ENCODE peak calls at places on chromosomes 5 and 9, in four cellular contexts. One of them, this sample, is unnamed.

GRCh38 chr5:62727184-62727583 is 148.6 kb downstream of the LRRC70 start:
- DNase-seq in fibroblast of lung: no peak
- DNase-seq in A549: no peak
- DNase-seq in AG04450: no peak
- DNase-seq in this sample: no peak

GRCh38 chr5:73901455-73901854 is 275.5 kb downstream of the ARHGEF28 start:
- DNase-seq in AG04450: no peak
- DNase-seq in fibroblast of lung: no peak
- DNase-seq in A549: peak; percentile 21
- DNase-seq in this sample: no peak

GRCh38 chr5:176712546-176713297 is 65.4 kb downstream of the TSPAN17 start:
- DNase-seq in AG04450: no peak
- DNase-seq in fibroblast of lung: no peak
- DNase-seq in A549: no peak
- DNase-seq in this sample: no peak

GRCh38 chr9:38166501-38166900 is 97.5 kb upstream of the SHB start:
- DNase-seq in A549: no peak
- DNase-seq in fibroblast of lung: no peak
- DNase-seq in AG04450: no peak
- DNase-seq in this sample: no peak

GRCh38 chr5:107254902-107255234 is 415.9 kb downstream of the EFNA5 start:
- DNase-seq in fibroblast of lung: no peak
- DNase-seq in AG04450: no peak
- DNase-seq in A549: no peak
- DNase-seq in this sample: no peak

GRCh38 chr9:133869674-133870419 is 122.3 kb downstream of the VAV2 start:
- DNase-seq in AG04450: no peak
- DNase-seq in A549: no peak
- DNase-seq in fibroblast of lung: peak; percentile 58
- DNase-seq in this sample: no peak

GRCh38 chr5:447501-447900 is 4.5 kb downstream of the EXOC3 start:
- DNase-seq in A549: no peak
- DNase-seq in fibroblast of lung: no peak
- DNase-seq in AG04450: no peak
- DNase-seq in this sample: no peak

GRCh38 chr9:123069010-123069481 is 35.6 kb downstream of the GPR21 start:
- DNase-seq in A549: no peak
- DNase-seq in fibroblast of lung: peak; percentile 95
- DNase-seq in AG04450: peak; percentile 83
- DNase-seq in this sample: peak; percentile 96

GRCh38 chr9:268616-269015 is 54.0 kb downstream of the DOCK8 start:
- DNase-seq in AG04450: no peak
- DNase-seq in A549: no peak
- DNase-seq in fibroblast of lung: no peak
- DNase-seq in this sample: no peak

GRCh38 chr9:2043881-2044462 is 28.8 kb downstream of the SMARCA2 start:
- DNase-seq in AG04450: no peak
- DNase-seq in A549: no peak
- DNase-seq in fibroblast of lung: no peak
- DNase-seq in this sample: no peak

GRCh38 chr5:23014251-23014650 is 161.1 kb upstream of the CDH12 start:
- DNase-seq in fibroblast of lung: no peak
- DNase-seq in A549: no peak
- DNase-seq in AG04450: no peak
- DNase-seq in this sample: no peak

GRCh38 chr5:1182360-1182632 is 19.1 kb upstream of the SLC6A19 start:
- DNase-seq in fibroblast of lung: no peak
- DNase-seq in A549: no peak
- DNase-seq in AG04450: no peak
- DNase-seq in this sample: no peak

GRCh38 chr5:2586016-2586715 is 165.3 kb downstream of the IRX2 start:
- DNase-seq in fibroblast of lung: no peak
- DNase-seq in AG04450: no peak
- DNase-seq in A549: no peak
- DNase-seq in this sample: no peak

GRCh38 chr5:131747180-131748105 is 49.4 kb downstream of the FNIP1 start:
- DNase-seq in A549: no peak
- DNase-seq in fibroblast of lung: peak; percentile 64
- DNase-seq in AG04450: no peak
- DNase-seq in this sample: peak; percentile 62

GRCh38 chr9:5625916-5626315 is 3.0 kb upstream of the RIC1 start:
- DNase-seq in fibroblast of lung: no peak
- DNase-seq in AG04450: no peak
- DNase-seq in A549: no peak
- DNase-seq in this sample: no peak

GRCh38 chr5:7015586-7016256 is 302.5 kb downstream of the TENT4A start:
- DNase-seq in AG04450: no peak
- DNase-seq in fibroblast of lung: no peak
- DNase-seq in A549: peak; percentile 14
- DNase-seq in this sample: no peak

GRCh38 chr5:68224561-68225187 is 9.1 kb downstream of the PIK3R1 start:
- DNase-seq in A549: no peak
- DNase-seq in AG04450: no peak
- DNase-seq in fibroblast of lung: peak; percentile 78
- DNase-seq in this sample: peak; percentile 67

GRCh38 chr9:138051586-138052321 is 174.2 kb downstream of the CACNA1B start:
- DNase-seq in A549: no peak
- DNase-seq in AG04450: no peak
- DNase-seq in fibroblast of lung: no peak
- DNase-seq in this sample: no peak

GRCh38 chr9:97060796-97061195 is 21.9 kb upstream of the CTSV start:
- DNase-seq in AG04450: no peak
- DNase-seq in fibroblast of lung: no peak
- DNase-seq in A549: no peak
- DNase-seq in this sample: no peak

GRCh38 chr5:35694481-35694880 is 76.8 kb downstream of the SPEF2 start:
- DNase-seq in A549: no peak
- DNase-seq in fibroblast of lung: no peak
- DNase-seq in AG04450: no peak
- DNase-seq in this sample: no peak

GRCh38 chr9:21789541-21790037 is 12.8 kb upstream of the MTAP start:
- DNase-seq in fibroblast of lung: peak; percentile 92
- DNase-seq in AG04450: peak; percentile 88
- DNase-seq in A549: peak; percentile 96
- DNase-seq in this sample: peak; percentile 97
- H3K4me3 ChIP-seq in fibroblast of lung: peak overlapping the region; percentile 47
- H3K4me3 ChIP-seq in AG04450: peak overlapping the region; percentile 49
- H3K4me3 ChIP-seq in A549: peak overlapping the region; percentile 27
- H3K4me3 ChIP-seq in this sample: peak overlapping the region; percentile 36

GRCh38 chr5:10489810-10490426 is 48.2 kb downstream of the ROPN1L start:
- DNase-seq in AG04450: no peak
- DNase-seq in fibroblast of lung: no peak
- DNase-seq in A549: no peak
- DNase-seq in this sample: peak; percentile 35
- TF ChIP-seq CTCF in AG04450: no peak
- TF ChIP-seq CTCF in fibroblast of lung: no peak
- TF ChIP-seq CTCF in A549: no peak
- TF ChIP-seq CTCF in this sample: no peak

DNA sequence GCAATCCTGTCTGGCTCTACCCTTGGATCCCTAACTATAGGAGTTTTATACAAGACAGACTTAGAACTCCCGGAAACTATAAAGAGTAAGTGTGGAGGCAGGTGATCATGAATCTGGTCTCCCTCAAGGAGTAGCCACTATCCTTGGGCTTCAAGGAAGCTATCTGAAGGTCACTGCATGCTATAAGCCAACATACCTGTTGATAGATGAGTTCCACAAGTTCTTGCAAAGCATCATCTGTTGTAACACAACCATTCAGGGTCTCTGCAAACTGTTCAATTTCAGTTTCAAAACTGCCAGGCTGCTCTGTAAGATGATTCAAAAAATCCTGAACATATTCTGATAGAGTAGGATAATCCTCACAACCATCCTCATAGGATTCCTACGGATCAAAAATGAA is 9.3 kb downstream of the PAIP1 start:
- DNase-seq in A549: no peak
- DNase-seq in AG04450: no peak
- DNase-seq in fibroblast of lung: no peak
- DNase-seq in this sample: no peak
- H3K4me3 ChIP-seq in A549: no peak overlapping the region
- H3K4me3 ChIP-seq in AG04450: no peak overlapping the region
- H3K4me3 ChIP-seq in fibroblast of lung: no peak overlapping the region
- H3K4me3 ChIP-seq in this sample: no peak overlapping the region

GRCh38 chr5:172415615-172416275 is 38.6 kb downstream of the SH3PXD2B start:
- DNase-seq in fibroblast of lung: no peak
- DNase-seq in A549: no peak
- DNase-seq in AG04450: no peak
- DNase-seq in this sample: no peak

GRCh38 chr5:172417130-172417802 is 37.1 kb downstream of the SH3PXD2B start:
- DNase-seq in A549: peak; percentile 18
- DNase-seq in fibroblast of lung: no peak
- DNase-seq in AG04450: no peak
- DNase-seq in this sample: no peak

GRCh38 chr5:172420215-172420934 is 34.0 kb downstream of the SH3PXD2B start:
- DNase-seq in fibroblast of lung: peak; percentile 98
- DNase-seq in A549: peak; percentile 90
- DNase-seq in AG04450: peak; percentile 61
- DNase-seq in this sample: peak; percentile 79

GRCh38 chr5:172418847-172419810 is 35.2 kb downstream of the SH3PXD2B start:
- DNase-seq in AG04450: no peak
- DNase-seq in A549: no peak
- DNase-seq in fibroblast of lung: no peak
- DNase-seq in this sample: no peak

DNA sequence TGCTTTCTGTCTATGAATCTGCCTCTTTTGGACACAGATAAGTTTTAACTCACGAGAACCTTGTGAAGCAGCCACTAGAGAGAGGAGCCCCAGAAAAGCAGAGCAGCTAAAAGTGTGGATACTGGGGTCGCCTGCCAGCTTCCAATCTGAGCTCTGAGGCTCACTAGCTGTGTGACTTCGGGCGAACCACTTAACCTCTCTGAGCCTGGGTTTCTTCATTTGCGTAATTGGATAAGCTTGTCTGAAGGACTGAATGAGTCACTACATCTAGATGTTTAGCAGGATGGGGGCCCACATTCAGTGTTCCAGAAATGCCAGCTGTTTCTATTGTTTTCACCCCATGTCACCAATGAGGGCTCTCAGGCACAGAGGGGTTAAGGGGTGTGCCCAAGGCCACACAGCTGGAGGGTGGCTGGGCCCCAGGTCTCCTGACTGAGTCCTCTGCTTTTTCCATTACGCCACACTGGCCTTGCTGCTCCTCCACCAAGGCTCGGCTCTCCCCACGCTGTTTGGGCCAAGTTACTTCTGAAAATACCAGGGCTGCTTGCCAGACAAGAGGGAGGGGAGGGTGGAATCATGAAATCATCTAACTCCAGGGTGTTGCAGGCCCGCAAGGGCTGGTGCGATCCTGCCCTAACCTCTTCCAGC is 36.2 kb downstream of the SH3PXD2B start:
- DNase-seq in AG04450: peak; percentile 85
- DNase-seq in A549: peak; percentile 38
- DNase-seq in fibroblast of lung: peak; percentile 98
- DNase-seq in this sample: peak; percentile 99
- TF ChIP-seq CTCF in AG04450: no peak
- TF ChIP-seq CTCF in A549: no peak
- TF ChIP-seq CTCF in fibroblast of lung: no peak
- TF ChIP-seq CTCF in this sample: no peak

DNA sequence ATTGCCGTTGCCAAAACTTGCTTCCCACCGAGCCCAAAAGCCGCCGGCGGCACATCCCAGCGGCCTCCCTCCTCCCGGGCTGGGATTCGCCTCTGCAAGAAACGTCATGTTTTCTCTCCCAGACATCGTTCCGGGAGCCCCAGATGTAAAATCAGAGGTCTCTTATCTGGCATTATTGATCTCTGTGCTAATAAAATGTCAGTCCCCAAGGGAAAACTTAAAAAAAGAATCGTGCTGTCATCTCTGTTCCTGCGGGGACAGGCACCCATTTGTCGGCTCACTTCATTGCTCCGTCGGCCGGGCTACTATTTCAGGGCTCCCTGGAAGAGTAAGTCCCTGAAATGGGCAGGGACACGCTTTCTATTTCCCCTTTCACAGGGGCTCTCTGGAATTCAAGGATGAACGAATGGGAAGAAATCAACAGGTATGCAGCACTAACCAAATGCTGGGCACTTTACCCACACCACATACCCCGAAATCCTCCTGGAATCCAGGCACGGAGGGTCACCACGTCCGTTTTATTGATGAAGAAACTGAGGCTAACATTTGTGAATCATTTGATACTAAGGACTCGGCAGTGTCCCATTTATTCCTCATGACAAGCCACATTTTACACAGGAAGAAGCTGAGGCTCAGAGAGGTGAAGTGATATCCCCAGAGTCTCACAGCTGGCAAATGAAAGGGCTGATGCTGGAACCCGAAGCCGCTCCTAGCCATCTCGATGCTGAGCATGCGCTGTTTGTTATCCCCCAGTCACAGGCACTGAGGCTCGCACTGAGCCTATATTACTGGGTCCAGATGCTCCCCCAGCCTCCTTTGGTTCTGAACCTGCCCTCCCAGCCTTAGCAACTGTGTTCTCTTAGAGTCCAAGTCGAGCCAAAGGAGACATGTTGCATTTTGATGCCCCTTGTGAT is 35.7 kb upstream of the MSX2 start:
- DNase-seq in fibroblast of lung: no peak
- DNase-seq in A549: no peak
- DNase-seq in AG04450: no peak
- DNase-seq in this sample: no peak
- H3K4me3 ChIP-seq in fibroblast of lung: no peak overlapping the region
- H3K4me3 ChIP-seq in A549: no peak overlapping the region
- H3K4me3 ChIP-seq in AG04450: no peak overlapping the region
- H3K4me3 ChIP-seq in this sample: no peak overlapping the region

GRCh38 chr9:135522137-135522877 is 1.1 kb downstream of the LCN1 start:
- DNase-seq in AG04450: no peak
- DNase-seq in A549: no peak
- DNase-seq in fibroblast of lung: no peak
- DNase-seq in this sample: no peak
- TF ChIP-seq CTCF in AG04450: no peak
- TF ChIP-seq CTCF in A549: no peak
- TF ChIP-seq CTCF in fibroblast of lung: no peak
- TF ChIP-seq CTCF in this sample: no peak

GRCh38 chr5:181187500-181188213 is 17.3 kb downstream of the TRIM7 start:
- DNase-seq in A549: peak; percentile 94
- DNase-seq in fibroblast of lung: peak; percentile 80
- DNase-seq in AG04450: peak; percentile 55
- DNase-seq in this sample: peak; percentile 84
- H3K4me3 ChIP-seq in A549: peak overlapping the region; percentile 82
- H3K4me3 ChIP-seq in fibroblast of lung: peak overlapping the region; percentile 86
- H3K4me3 ChIP-seq in AG04450: peak overlapping the region; percentile 57
- H3K4me3 ChIP-seq in this sample: peak overlapping the region; percentile 57

GRCh38 chr9:20884985-20885593 is 146.4 kb downstream of the HACD4 start:
- DNase-seq in AG04450: peak; percentile 10
- DNase-seq in A549: peak; percentile 71
- DNase-seq in fibroblast of lung: peak; percentile 42
- DNase-seq in this sample: peak; percentile 81
- TF ChIP-seq CTCF in AG04450: peak; percentile 64
- TF ChIP-seq CTCF in A549: peak; percentile 64
- TF ChIP-seq CTCF in fibroblast of lung: peak; percentile 53
- TF ChIP-seq CTCF in this sample: peak; percentile 80

GRCh38 chr9:129178983-129179382 is 922 bp upstream of the IER5L start:
- DNase-seq in fibroblast of lung: no peak
- DNase-seq in AG04450: no peak
- DNase-seq in A549: no peak
- DNase-seq in this sample: no peak
- H3K4me3 ChIP-seq in fibroblast of lung: no peak overlapping the region
- H3K4me3 ChIP-seq in AG04450: no peak overlapping the region
- H3K4me3 ChIP-seq in A549: peak overlapping the region; percentile 87
- H3K4me3 ChIP-seq in this sample: no peak overlapping the region

This sample was measured in choroid plexus epithelial cell.